ENCODE peak calls at places on chromosomes 13 and 19, in four cellular contexts. W is IMR-90, K is HCT116, D is sigmoid colon. H is an unnamed sample.

GRCh38 chr13:97506511-97506910 is 72.5 kb downstream of the RAP2A start:
- DNase-seq in W (peak; percentile 74), K (no peak), D (no peak), H (no peak)

GRCh38 chr13:48094404-48094780 is 512 bp downstream of the MED4 start:
- DNase-seq in W (no peak), K (no peak), D (no peak), H (peak; percentile 72)

GRCh38 chr19:39341122-39341719 is 1.0 kb upstream of the SAMD4B start:
- DNase-seq in W (no peak), K (no peak), D (peak; percentile 72), H (no peak)

GRCh38 chr13:106117035-106117434 is 418.4 kb downstream of the EFNB2 start:
- DNase-seq in W (peak; percentile 77), K (no peak), D (no peak), H (no peak)

GRCh38 chr13:103931396-103931795 is 865.2 kb upstream of the SLC10A2 start:
- DNase-seq in W (no peak), K (no peak), D (no peak), H (no peak)

GRCh38 chr19:47631681-47632446 is 22.9 kb downstream of the BICRA start:
- DNase-seq in W (no peak), K (no peak), D (no peak), H (no peak)

GRCh38 chr13:21074601-21075302 is 13.4 kb upstream of the LATS2 start:
- DNase-seq in W (no peak), K (no peak), D (peak; percentile 78), H (no peak)

GRCh38 chr19:29376855-29377354 is 148.9 kb upstream of the VSTM2B start:
- DNase-seq in W (no peak), K (no peak), D (no peak), H (no peak)

GRCh38 chr19:19817357-19817756 is 4.2 kb downstream of the ZNF506 start:
- DNase-seq in W (no peak), K (no peak), D (no peak), H (no peak)

GRCh38 chr13:106599875-106600797 is 32.2 kb upstream of the ARGLU1 start:
- DNase-seq in W (peak; percentile 80), K (no peak), D (no peak), H (no peak)

GRCh38 chr13:77751513-77752456 is 54.3 kb downstream of the SLAIN1 start:
- DNase-seq in W (peak; percentile 37), K (peak; percentile 6), D (no peak), H (peak; percentile 73)

GRCh38 chr13:32029684-32030083 is 1.9 kb upstream of the FRY start:
- DNase-seq in W (no peak), K (no peak), D (no peak), H (no peak)

GRCh38 chr19:19078801-19079200 is 15.0 kb downstream of the SLC25A42 start:
- DNase-seq in W (no peak), K (no peak), D (no peak), H (no peak)

GRCh38 chr19:43798546-43799409 is 3.5 kb downstream of the LYPD5 start:
- DNase-seq in W (no peak), K (peak; percentile 70), D (no peak), H (peak; percentile 32)

GRCh38 chr13:106104281-106104901 is 431.1 kb downstream of the EFNB2 start:
- DNase-seq in W (peak; percentile 91), K (peak; percentile 78), D (no peak), H (no peak)

GRCh38 chr19:41239961-41240574 is 21.0 kb downstream of the AXL start:
- DNase-seq in W (no peak), K (no peak), D (no peak), H (no peak)

GRCh38 chr13:45325806-45326205 is 15.2 kb downstream of the TPT1 start:
- DNase-seq in W (peak; percentile 97), K (no peak), D (no peak), H (no peak)

GRCh38 chr13:113820813-113821651 is 42.8 kb downstream of the GAS6 start:
- DNase-seq in W (peak; percentile 99), K (no peak), D (peak; percentile 96), H (peak; percentile 14)
- TF ChIP-seq POLR2A in W (peak; percentile 57), K (no peak), D (no peak), H (no peak)

GRCh38 chr19:1608414-1609391 is 3.4 kb upstream of the UQCR11 start:
- DNase-seq in W (no peak), K (no peak), D (no peak), H (no peak)

GRCh38 chr19:1601613-1602064 is 3.6 kb downstream of the UQCR11 start:
- DNase-seq in W (no peak), K (no peak), D (no peak), H (peak; percentile 72)

GRCh38 chr19:1606138-1606651 is 933 bp upstream of the UQCR11 start:
- DNase-seq in W (no peak), K (no peak), D (no peak), H (no peak)

GRCh38 chr19:1602091-1602707 is 3.1 kb downstream of the UQCR11 start:
- DNase-seq in W (no peak), K (no peak), D (no peak), H (no peak)

DNA sequence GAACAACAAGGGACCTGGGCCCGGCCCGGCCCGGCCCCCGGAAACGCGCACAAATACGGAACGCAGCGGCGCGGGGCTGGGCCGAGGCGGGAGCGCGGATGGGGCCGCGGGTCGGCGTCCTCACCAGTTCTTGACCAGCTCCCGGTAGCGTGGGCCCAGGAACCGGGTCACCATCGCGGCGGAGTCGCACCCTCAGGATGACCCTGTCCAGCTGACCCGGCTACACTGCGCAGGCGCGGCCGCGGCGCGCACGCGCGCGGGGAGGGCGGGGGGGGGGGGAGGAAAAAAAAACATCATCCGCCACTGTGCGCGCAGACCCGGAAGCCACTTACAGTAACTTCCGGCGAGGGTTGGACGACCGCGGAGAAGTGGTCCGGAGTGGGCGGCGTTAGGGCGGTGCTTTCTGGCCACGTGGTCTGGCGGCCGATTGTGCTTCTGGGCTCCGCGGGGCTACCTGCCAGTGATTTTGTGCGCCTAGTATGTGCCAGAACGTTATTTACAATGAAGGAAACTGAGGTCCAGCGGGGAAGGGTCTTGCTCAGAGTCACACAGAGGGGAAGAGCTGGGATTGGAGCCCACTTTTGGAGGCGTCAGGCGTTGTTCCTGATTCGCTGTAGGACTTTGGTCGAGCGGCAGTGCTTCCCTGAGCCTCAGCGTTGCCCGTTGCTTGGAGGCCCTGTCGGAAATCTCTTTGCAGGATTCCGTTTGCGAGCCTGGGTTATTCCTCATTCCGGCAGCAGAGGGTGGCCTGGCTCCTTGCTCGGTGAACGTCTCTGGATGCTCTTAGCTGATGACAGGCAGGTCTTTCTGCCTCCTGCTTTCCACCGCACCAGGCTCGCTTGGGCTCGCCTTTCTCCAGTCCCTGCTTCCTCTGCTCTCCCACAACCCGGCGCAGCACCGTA is at the start of gene UQCR11:
- DNase-seq in W (peak; percentile 96), K (peak; percentile 92), D (peak; percentile 98), H (peak; percentile 97)
- TF ChIP-seq POLR2A in W (no peak), K (peak; percentile 93), D (peak; percentile 20), H (peak; percentile 54)

GRCh38 chr19:2905918-2906519 is 5.3 kb downstream of the ZNF57 start:
- DNase-seq in W (no peak), K (no peak), D (no peak), H (no peak)

GRCh38 chr19:2896694-2897093 is 4.0 kb upstream of the ZNF57 start:
- DNase-seq in W (no peak), K (no peak), D (no peak), H (no peak)

GRCh38 chr19:2902590-2903218 is 2.0 kb downstream of the ZNF57 start:
- DNase-seq in W (no peak), K (no peak), D (no peak), H (no peak)

GRCh38 chr19:2900296-2901252 is at the start of gene ZNF57:
- DNase-seq in W (peak; percentile 98), K (peak; percentile 98), D (peak; percentile 100), H (peak; percentile 97)
- TF ChIP-seq POLR2A in W (no peak), K (peak; percentile 25), D (peak; percentile 42), H (peak; percentile 56)

GRCh38 chr19:37719111-37719926 is at the start of gene ZNF607:
- DNase-seq in W (peak; percentile 84), K (peak; percentile 94), D (peak; percentile 92), H (peak; percentile 94)
- TF ChIP-seq POLR2A in W (no peak), K (no peak), D (peak; percentile 60), H (peak; percentile 42)

DNA sequence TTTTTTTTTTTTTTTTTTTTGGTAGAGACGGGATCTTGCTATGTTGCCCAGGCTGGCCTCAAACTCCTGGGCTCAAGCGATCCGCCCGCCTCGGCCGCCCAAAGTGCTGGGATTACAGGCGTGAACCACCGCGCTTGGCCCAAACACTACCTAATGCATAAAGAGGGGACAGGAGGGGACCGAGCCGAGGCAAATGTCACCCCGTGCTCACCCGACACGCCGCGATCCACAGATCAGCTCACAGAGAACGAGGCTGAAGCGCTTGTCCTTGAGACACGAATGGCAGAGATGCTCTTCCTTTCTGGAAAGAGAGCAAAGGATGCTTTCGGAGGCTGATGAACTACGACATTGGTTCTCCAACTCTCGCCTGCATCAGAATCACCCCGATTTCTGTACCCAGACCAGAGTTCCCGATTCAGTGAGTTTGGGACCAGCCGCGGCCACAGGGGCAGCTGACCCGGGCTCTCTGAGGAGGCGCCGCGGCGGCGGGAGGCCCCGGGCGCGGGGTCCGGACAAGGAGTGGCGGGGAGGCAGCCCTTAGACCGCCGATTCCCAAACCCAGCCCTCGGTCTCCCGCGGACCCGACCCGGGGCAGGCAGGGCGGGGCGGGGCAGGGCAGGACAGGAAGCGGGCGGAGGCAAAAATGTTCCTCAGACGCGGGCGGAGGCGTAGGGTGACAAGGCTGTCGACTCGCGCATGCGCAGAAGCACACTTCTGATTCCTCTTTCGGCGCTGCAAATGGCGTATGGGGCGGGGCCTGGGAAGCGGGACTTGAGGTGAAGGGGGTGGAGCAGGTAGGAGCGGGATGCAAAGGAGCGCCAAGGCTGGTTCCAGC is at the start of gene ZNF699:
- DNase-seq in W (peak; percentile 96), K (peak; percentile 96), D (peak; percentile 99), H (peak; percentile 98)
- TF ChIP-seq POLR2A in W (peak; percentile 81), K (no peak), D (peak; percentile 63), H (peak; percentile 61)

DNA sequence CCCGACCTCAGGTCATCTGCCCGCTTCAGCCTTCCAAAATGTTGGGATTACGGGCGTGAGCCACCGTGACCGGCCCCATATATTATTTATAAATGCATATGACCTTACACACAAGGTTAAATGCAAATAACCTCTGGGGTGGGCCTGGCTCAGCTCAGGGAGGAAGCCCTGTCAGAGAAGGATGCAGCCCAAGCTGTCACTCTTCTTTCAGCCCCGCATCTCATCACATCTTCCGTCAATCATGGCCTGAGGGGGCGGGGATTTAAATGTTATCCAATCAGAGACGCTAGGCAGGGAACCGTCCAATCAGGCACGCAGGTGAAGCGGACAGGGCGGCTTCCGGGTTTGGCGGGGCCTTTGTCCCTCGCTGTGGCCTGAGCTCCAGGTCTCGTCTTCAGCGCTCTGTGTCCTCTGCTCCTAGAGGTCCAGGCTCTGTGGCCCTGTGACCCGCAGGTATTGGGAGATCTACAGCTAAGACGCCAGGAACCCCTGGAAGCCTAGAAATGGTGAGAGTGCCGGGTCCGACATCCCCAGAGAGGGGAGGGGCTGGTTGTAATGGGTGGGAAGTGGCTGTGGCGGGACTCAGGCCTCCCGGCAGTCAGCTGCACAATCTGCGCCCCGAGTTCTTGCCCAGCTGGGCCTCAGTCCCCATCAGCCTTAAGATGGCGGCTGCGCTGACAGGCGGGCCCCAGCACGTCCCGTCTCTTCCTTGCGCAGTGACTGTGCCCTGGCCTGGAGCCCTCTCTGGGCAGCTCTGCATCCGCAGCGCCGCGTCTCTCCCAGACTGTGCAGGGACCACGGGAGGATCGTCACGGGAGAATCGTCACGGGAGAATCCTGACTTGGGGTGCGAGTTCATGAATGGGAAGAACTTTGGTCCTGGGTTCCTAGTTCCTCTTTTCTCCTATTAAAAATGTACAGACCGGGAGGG is at the start of gene ZNF430:
- DNase-seq in W (peak; percentile 90), K (peak; percentile 93), D (peak; percentile 96), H (peak; percentile 97)
- TF ChIP-seq POLR2A in W (peak; percentile 71), K (peak; percentile 55), D (peak; percentile 52), H (peak; percentile 87)

H was measured in erythroblast.